ENCODE peak calls at places on chromosomes 12 and 14, in eight cellular contexts. One of them, this sample, is unnamed.

GRCh38 chr12:118549506-118550109 is 173.3 kb downstream of the SUDS3 start:
- DNase-seq in AG04449: no peak
- DNase-seq in CD8-positive, alpha-beta memory T cell: no peak
- DNase-seq in adrenal gland: no peak
- DNase-seq in naive thymus-derived CD4-positive, alpha-beta T cell: no peak
- DNase-seq in neuronal stem cell: no peak
- DNase-seq in astrocyte of the spinal cord: no peak
- DNase-seq in GM23248: no peak
- DNase-seq in this sample: no peak

GRCh38 chr12:111193977-111194702 is 174.8 kb downstream of the PHETA1 start:
- DNase-seq in adrenal gland: no peak
- DNase-seq in neuronal stem cell: no peak
- DNase-seq in CD8-positive, alpha-beta memory T cell: no peak
- DNase-seq in AG04449: no peak
- DNase-seq in GM23248: no peak
- DNase-seq in naive thymus-derived CD4-positive, alpha-beta T cell: no peak
- DNase-seq in astrocyte of the spinal cord: no peak
- DNase-seq in this sample: no peak

GRCh38 chr12:59093090-59093489 is 172.8 kb upstream of the LRIG3 start:
- DNase-seq in adrenal gland: no peak
- DNase-seq in AG04449: peak; percentile 36
- DNase-seq in CD8-positive, alpha-beta memory T cell: no peak
- DNase-seq in GM23248: peak; percentile 59
- DNase-seq in naive thymus-derived CD4-positive, alpha-beta T cell: no peak
- DNase-seq in neuronal stem cell: no peak
- DNase-seq in astrocyte of the spinal cord: no peak
- DNase-seq in this sample: no peak

GRCh38 chr14:37195327-37195726 is 2.4 kb upstream of the MIPOL1 start:
- DNase-seq in CD8-positive, alpha-beta memory T cell: no peak
- DNase-seq in neuronal stem cell: no peak
- DNase-seq in adrenal gland: no peak
- DNase-seq in astrocyte of the spinal cord: peak; percentile 30
- DNase-seq in GM23248: peak; percentile 66
- DNase-seq in naive thymus-derived CD4-positive, alpha-beta T cell: no peak
- DNase-seq in AG04449: no peak
- DNase-seq in this sample: no peak

GRCh38 chr12:109604132-109604585 is 30.6 kb downstream of the MVK start:
- DNase-seq in GM23248: no peak
- DNase-seq in naive thymus-derived CD4-positive, alpha-beta T cell: no peak
- DNase-seq in AG04449: no peak
- DNase-seq in astrocyte of the spinal cord: no peak
- DNase-seq in neuronal stem cell: no peak
- DNase-seq in CD8-positive, alpha-beta memory T cell: no peak
- DNase-seq in adrenal gland: no peak
- DNase-seq in this sample: no peak

GRCh38 chr12:51961834-51962233 is 10.3 kb downstream of the ACVR1B start:
- DNase-seq in GM23248: no peak
- DNase-seq in astrocyte of the spinal cord: no peak
- DNase-seq in AG04449: no peak
- DNase-seq in neuronal stem cell: no peak
- DNase-seq in CD8-positive, alpha-beta memory T cell: no peak
- DNase-seq in adrenal gland: no peak
- DNase-seq in naive thymus-derived CD4-positive, alpha-beta T cell: no peak
- DNase-seq in this sample: no peak

GRCh38 chr12:78343657-78344056 is 513.0 kb downstream of the NAV3 start:
- DNase-seq in CD8-positive, alpha-beta memory T cell: no peak
- DNase-seq in GM23248: no peak
- DNase-seq in astrocyte of the spinal cord: no peak
- DNase-seq in adrenal gland: no peak
- DNase-seq in AG04449: no peak
- DNase-seq in naive thymus-derived CD4-positive, alpha-beta T cell: no peak
- DNase-seq in neuronal stem cell: no peak
- DNase-seq in this sample: no peak

GRCh38 chr12:3252416-3252815 is 175.2 kb downstream of the TSPAN9 start:
- DNase-seq in astrocyte of the spinal cord: peak; percentile 60
- DNase-seq in neuronal stem cell: no peak
- DNase-seq in adrenal gland: peak; percentile 50
- DNase-seq in CD8-positive, alpha-beta memory T cell: no peak
- DNase-seq in AG04449: no peak
- DNase-seq in GM23248: peak; percentile 31
- DNase-seq in naive thymus-derived CD4-positive, alpha-beta T cell: no peak
- DNase-seq in this sample: peak; percentile 94

GRCh38 chr12:66708704-66709443 is 30.0 kb upstream of the GRIP1 start:
- DNase-seq in GM23248: peak; percentile 32
- DNase-seq in AG04449: no peak
- DNase-seq in CD8-positive, alpha-beta memory T cell: peak; percentile 63
- DNase-seq in neuronal stem cell: no peak
- DNase-seq in naive thymus-derived CD4-positive, alpha-beta T cell: peak; percentile 72
- DNase-seq in astrocyte of the spinal cord: peak; percentile 33
- DNase-seq in adrenal gland: no peak
- DNase-seq in this sample: no peak

GRCh38 chr12:14619731-14620501 is 52.2 kb upstream of the PLBD1 start:
- DNase-seq in naive thymus-derived CD4-positive, alpha-beta T cell: no peak
- DNase-seq in neuronal stem cell: no peak
- DNase-seq in GM23248: no peak
- DNase-seq in CD8-positive, alpha-beta memory T cell: no peak
- DNase-seq in adrenal gland: no peak
- DNase-seq in AG04449: no peak
- DNase-seq in astrocyte of the spinal cord: no peak
- DNase-seq in this sample: no peak

GRCh38 chr12:34253674-34254073 is 231.4 kb downstream of the ALG10 start:
- DNase-seq in CD8-positive, alpha-beta memory T cell: no peak
- DNase-seq in naive thymus-derived CD4-positive, alpha-beta T cell: no peak
- DNase-seq in AG04449: no peak
- DNase-seq in astrocyte of the spinal cord: no peak
- DNase-seq in adrenal gland: no peak
- DNase-seq in GM23248: no peak
- DNase-seq in neuronal stem cell: no peak
- DNase-seq in this sample: no peak

GRCh38 chr14:99930420-99931274 is 134.6 kb upstream of the EVL start:
- DNase-seq in neuronal stem cell: no peak
- DNase-seq in adrenal gland: peak; percentile 16
- DNase-seq in GM23248: peak; percentile 39
- DNase-seq in AG04449: no peak
- DNase-seq in CD8-positive, alpha-beta memory T cell: no peak
- DNase-seq in astrocyte of the spinal cord: no peak
- DNase-seq in naive thymus-derived CD4-positive, alpha-beta T cell: no peak
- DNase-seq in this sample: no peak

GRCh38 chr12:94103986-94104385 is 44.4 kb upstream of the PLXNC1 start:
- DNase-seq in adrenal gland: no peak
- DNase-seq in neuronal stem cell: no peak
- DNase-seq in AG04449: no peak
- DNase-seq in CD8-positive, alpha-beta memory T cell: no peak
- DNase-seq in astrocyte of the spinal cord: no peak
- DNase-seq in GM23248: peak; percentile 75
- DNase-seq in naive thymus-derived CD4-positive, alpha-beta T cell: no peak
- DNase-seq in this sample: no peak

GRCh38 chr12:65891987-65892481 is 67.8 kb downstream of the HMGA2 start:
- DNase-seq in astrocyte of the spinal cord: peak; percentile 99
- DNase-seq in GM23248: peak; percentile 98
- DNase-seq in naive thymus-derived CD4-positive, alpha-beta T cell: no peak
- DNase-seq in neuronal stem cell: no peak
- DNase-seq in CD8-positive, alpha-beta memory T cell: no peak
- DNase-seq in adrenal gland: peak; percentile 84
- DNase-seq in AG04449: peak; percentile 99
- DNase-seq in this sample: peak; percentile 73

GRCh38 chr14:51638071-51638944 is 13.4 kb upstream of the FRMD6 start:
- DNase-seq in CD8-positive, alpha-beta memory T cell: no peak
- DNase-seq in neuronal stem cell: no peak
- DNase-seq in GM23248: peak; percentile 91
- DNase-seq in adrenal gland: no peak
- DNase-seq in AG04449: no peak
- DNase-seq in astrocyte of the spinal cord: no peak
- DNase-seq in naive thymus-derived CD4-positive, alpha-beta T cell: no peak
- DNase-seq in this sample: no peak

GRCh38 chr12:113005759-113006158 is 27.4 kb downstream of the OAS2 start:
- DNase-seq in AG04449: no peak
- DNase-seq in naive thymus-derived CD4-positive, alpha-beta T cell: no peak
- DNase-seq in astrocyte of the spinal cord: no peak
- DNase-seq in neuronal stem cell: no peak
- DNase-seq in CD8-positive, alpha-beta memory T cell: no peak
- DNase-seq in GM23248: peak; percentile 33
- DNase-seq in adrenal gland: no peak
- DNase-seq in this sample: no peak

GRCh38 chr14:106493962-106494823 is 967.8 kb downstream of the TMEM121 start:
- DNase-seq in adrenal gland: no peak
- DNase-seq in naive thymus-derived CD4-positive, alpha-beta T cell: no peak
- DNase-seq in GM23248: no peak
- DNase-seq in CD8-positive, alpha-beta memory T cell: no peak
- DNase-seq in AG04449: no peak
- DNase-seq in neuronal stem cell: no peak
- DNase-seq in astrocyte of the spinal cord: no peak
- DNase-seq in this sample: no peak
- H3K4me3 ChIP-seq in adrenal gland: no peak overlapping the region
- H3K4me3 ChIP-seq in naive thymus-derived CD4-positive, alpha-beta T cell: peak overlapping the region; percentile 28
- H3K4me3 ChIP-seq in GM23248: no peak overlapping the region
- H3K4me3 ChIP-seq in CD8-positive, alpha-beta memory T cell: peak overlapping the region; percentile 13
- H3K4me3 ChIP-seq in AG04449: no peak overlapping the region
- H3K4me3 ChIP-seq in neuronal stem cell: no peak overlapping the region
- H3K4me3 ChIP-seq in astrocyte of the spinal cord: no peak overlapping the region
- H3K4me3 ChIP-seq in this sample: no peak overlapping the region

DNA sequence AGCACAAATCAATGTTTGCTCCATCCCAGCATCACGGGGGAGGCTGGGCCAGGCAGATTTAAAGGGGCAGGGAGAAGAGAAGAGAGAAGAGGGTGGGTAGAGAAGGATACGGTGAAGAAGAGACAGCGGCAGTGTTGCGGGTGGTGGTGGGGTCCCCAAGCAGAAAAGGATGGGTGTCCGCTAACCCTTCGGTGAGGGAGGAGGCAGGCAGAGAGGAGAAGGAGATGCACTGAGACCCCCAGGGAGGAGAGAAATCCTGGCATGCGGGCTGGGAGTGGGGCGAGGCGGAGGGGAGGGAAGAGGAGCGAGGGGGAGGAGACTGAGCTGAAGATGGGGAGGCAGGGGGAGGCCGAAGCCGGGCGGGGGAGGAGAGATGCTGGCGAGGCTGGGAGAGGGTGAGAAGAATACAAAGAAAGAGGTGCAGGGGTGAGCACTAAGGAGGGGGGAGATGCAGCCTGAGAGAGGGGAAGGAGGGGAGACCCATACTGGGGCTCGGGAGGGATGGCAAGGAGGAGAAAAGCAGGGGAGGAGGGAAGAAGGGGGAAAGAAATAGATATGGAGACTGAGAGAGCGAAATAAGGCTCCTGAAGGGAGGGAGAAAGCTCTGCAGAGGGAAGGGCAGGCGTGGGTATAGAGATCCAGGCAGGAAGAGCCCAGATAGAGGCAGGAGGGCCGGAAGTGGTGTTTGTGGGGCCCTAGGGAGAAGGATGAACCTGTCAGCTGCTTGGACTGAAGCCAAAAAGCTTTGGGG is at the start of gene JPH4:
- DNase-seq in neuronal stem cell: no peak
- DNase-seq in adrenal gland: no peak
- DNase-seq in astrocyte of the spinal cord: no peak
- DNase-seq in CD8-positive, alpha-beta memory T cell: no peak
- DNase-seq in GM23248: no peak
- DNase-seq in naive thymus-derived CD4-positive, alpha-beta T cell: no peak
- DNase-seq in AG04449: no peak
- DNase-seq in this sample: peak; percentile 55
- H3K4me3 ChIP-seq in neuronal stem cell: peak within 1 kb of the TSS; percentile 48
- H3K4me3 ChIP-seq in adrenal gland: no peak within 1 kb of the TSS
- H3K4me3 ChIP-seq in astrocyte of the spinal cord: no peak within 1 kb of the TSS
- H3K4me3 ChIP-seq in CD8-positive, alpha-beta memory T cell: no peak within 1 kb of the TSS
- H3K4me3 ChIP-seq in GM23248: no peak within 1 kb of the TSS
- H3K4me3 ChIP-seq in naive thymus-derived CD4-positive, alpha-beta T cell: no peak within 1 kb of the TSS
- H3K4me3 ChIP-seq in AG04449: no peak within 1 kb of the TSS
- H3K4me3 ChIP-seq in this sample: peak within 1 kb of the TSS; percentile 40

DNA sequence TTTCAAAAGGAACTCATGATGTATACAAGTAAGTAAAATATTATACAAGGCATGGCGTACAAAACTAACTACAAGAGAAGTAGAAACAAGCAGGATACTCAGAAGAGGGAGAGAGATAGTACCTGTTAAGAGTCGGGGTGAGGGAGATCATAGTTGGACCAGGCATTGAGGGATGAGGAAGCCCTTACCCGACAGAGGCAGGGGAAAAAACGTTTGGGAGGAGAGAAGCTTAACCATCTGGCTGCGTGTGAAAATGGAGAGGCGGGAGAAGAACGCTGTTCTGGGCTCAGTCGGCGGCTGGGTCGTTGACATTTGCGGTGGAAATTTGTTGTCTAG is 575 bp upstream of the FMNL3 start:
- DNase-seq in naive thymus-derived CD4-positive, alpha-beta T cell: no peak
- DNase-seq in AG04449: no peak
- DNase-seq in neuronal stem cell: no peak
- DNase-seq in GM23248: no peak
- DNase-seq in adrenal gland: no peak
- DNase-seq in astrocyte of the spinal cord: no peak
- DNase-seq in CD8-positive, alpha-beta memory T cell: no peak
- DNase-seq in this sample: peak; percentile 30
- H3K4me3 ChIP-seq in naive thymus-derived CD4-positive, alpha-beta T cell: no peak overlapping the region
- H3K4me3 ChIP-seq in AG04449: no peak overlapping the region
- H3K4me3 ChIP-seq in neuronal stem cell: no peak overlapping the region
- H3K4me3 ChIP-seq in GM23248: peak overlapping the region; percentile 90
- H3K4me3 ChIP-seq in adrenal gland: no peak overlapping the region
- H3K4me3 ChIP-seq in astrocyte of the spinal cord: no peak overlapping the region
- H3K4me3 ChIP-seq in CD8-positive, alpha-beta memory T cell: no peak overlapping the region
- H3K4me3 ChIP-seq in this sample: no peak overlapping the region

DNA sequence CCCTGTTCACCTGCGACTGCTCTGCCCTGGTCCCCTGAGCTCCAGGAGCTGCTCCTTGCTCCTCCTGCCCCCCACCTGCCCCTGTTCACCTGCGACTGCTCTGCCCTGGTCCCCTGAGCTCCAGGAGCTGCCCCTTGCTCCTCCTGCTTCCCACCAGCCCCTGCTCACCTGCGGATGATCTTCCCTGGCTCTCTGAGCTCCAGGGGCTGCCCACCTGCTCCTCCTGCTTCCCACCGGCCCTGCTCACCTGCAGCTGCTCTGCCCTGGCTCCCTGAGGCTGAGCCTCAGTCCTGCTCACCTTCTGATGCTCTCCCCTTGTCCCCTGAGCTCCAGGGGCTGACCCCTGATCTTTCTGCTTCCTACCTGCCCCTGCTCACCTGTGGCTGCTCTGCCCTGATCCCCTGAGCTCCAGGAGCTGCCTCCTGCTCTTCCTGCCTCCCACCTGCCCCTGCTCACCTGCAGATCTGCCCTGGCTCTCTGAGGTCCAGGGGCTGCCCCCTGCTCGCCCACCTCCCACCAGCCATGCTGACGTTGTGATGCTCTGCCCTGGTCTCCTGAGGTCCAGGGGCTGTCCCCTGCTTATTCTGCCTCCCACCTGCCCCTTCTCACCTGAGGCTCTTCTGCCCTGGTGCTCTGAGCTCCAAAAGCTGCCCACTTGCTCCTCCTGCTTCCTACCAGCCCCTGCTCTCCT is 219.2 kb downstream of the TMEM121 start:
- DNase-seq in adrenal gland: no peak
- DNase-seq in CD8-positive, alpha-beta memory T cell: no peak
- DNase-seq in naive thymus-derived CD4-positive, alpha-beta T cell: no peak
- DNase-seq in astrocyte of the spinal cord: no peak
- DNase-seq in AG04449: no peak
- DNase-seq in neuronal stem cell: no peak
- DNase-seq in GM23248: no peak
- DNase-seq in this sample: no peak
- H3K4me3 ChIP-seq in adrenal gland: no peak overlapping the region
- H3K4me3 ChIP-seq in CD8-positive, alpha-beta memory T cell: no peak overlapping the region
- H3K4me3 ChIP-seq in naive thymus-derived CD4-positive, alpha-beta T cell: no peak overlapping the region
- H3K4me3 ChIP-seq in astrocyte of the spinal cord: no peak overlapping the region
- H3K4me3 ChIP-seq in AG04449: no peak overlapping the region
- H3K4me3 ChIP-seq in neuronal stem cell: no peak overlapping the region
- H3K4me3 ChIP-seq in GM23248: no peak overlapping the region
- H3K4me3 ChIP-seq in this sample: no peak overlapping the region

GRCh38 chr12:127555071-127555470 is 711.9 kb upstream of the TMEM132C start:
- DNase-seq in adrenal gland: no peak
- DNase-seq in astrocyte of the spinal cord: no peak
- DNase-seq in naive thymus-derived CD4-positive, alpha-beta T cell: no peak
- DNase-seq in AG04449: no peak
- DNase-seq in neuronal stem cell: no peak
- DNase-seq in CD8-positive, alpha-beta memory T cell: no peak
- DNase-seq in GM23248: no peak
- DNase-seq in this sample: no peak
- H3K4me3 ChIP-seq in adrenal gland: no peak overlapping the region
- H3K4me3 ChIP-seq in astrocyte of the spinal cord: no peak overlapping the region
- H3K4me3 ChIP-seq in naive thymus-derived CD4-positive, alpha-beta T cell: no peak overlapping the region
- H3K4me3 ChIP-seq in AG04449: no peak overlapping the region
- H3K4me3 ChIP-seq in neuronal stem cell: no peak overlapping the region
- H3K4me3 ChIP-seq in CD8-positive, alpha-beta memory T cell: no peak overlapping the region
- H3K4me3 ChIP-seq in GM23248: no peak overlapping the region
- H3K4me3 ChIP-seq in this sample: no peak overlapping the region

This sample was measured in ovary.